ENCODE peak calls at places on chromosome 5, in four cellular contexts. H, O, Q and R are unnamed samples.

GRCh38 chr5:175840050-175840841 is 31.1 kb upstream of the CPLX2 start:
- DNase-seq in H (no peak), O (no peak), Q (peak; percentile 42), R (no peak)

GRCh38 chr5:17918373-17919104 is 284.3 kb downstream of the TAF11L14 start:
- DNase-seq in H (no peak), O (no peak), Q (peak; percentile 29), R (no peak)

GRCh38 chr5:168455201-168455600 is 31.1 kb upstream of the RARS1 start:
- DNase-seq in H (no peak), O (no peak), Q (no peak), R (no peak)

GRCh38 chr5:10286552-10287227 is 21.0 kb downstream of the CMBL start:
- DNase-seq in H (no peak), O (no peak), Q (no peak), R (no peak)

GRCh38 chr5:151155149-151155776 is 2.3 kb downstream of the ANXA6 start:
- DNase-seq in H (no peak), O (no peak), Q (no peak), R (peak; percentile 46)

GRCh38 chr5:147874910-147875367 is 3.6 kb upstream of the SCGB3A2 start:
- DNase-seq in H (no peak), O (no peak), Q (no peak), R (no peak)

GRCh38 chr5:181053760-181054122 is 13.7 kb downstream of the BTNL9 start:
- DNase-seq in H (no peak), O (no peak), Q (no peak), R (no peak)

GRCh38 chr5:104111622-104112021 is 549.0 kb upstream of the NUDT12 start:
- DNase-seq in H (no peak), O (no peak), Q (no peak), R (no peak)

GRCh38 chr5:138874771-138875628 is at the start of gene LRRTM2:
- DNase-seq in H (no peak), O (peak; percentile 43), Q (peak; percentile 69), R (peak; percentile 30)

GRCh38 chr5:146510528-146510927 is 5.5 kb downstream of the GPR151 start:
- DNase-seq in H (no peak), O (no peak), Q (peak; percentile 75), R (no peak)
- H3K36me3 ChIP-seq in H (peaks cover 35% of the 10 kb centered on the region), O (no peaks in the 10 kb centered on the region), Q (peaks cover 6% of the 10 kb centered on the region), R (peaks cover 15% of the 10 kb centered on the region)

DNA sequence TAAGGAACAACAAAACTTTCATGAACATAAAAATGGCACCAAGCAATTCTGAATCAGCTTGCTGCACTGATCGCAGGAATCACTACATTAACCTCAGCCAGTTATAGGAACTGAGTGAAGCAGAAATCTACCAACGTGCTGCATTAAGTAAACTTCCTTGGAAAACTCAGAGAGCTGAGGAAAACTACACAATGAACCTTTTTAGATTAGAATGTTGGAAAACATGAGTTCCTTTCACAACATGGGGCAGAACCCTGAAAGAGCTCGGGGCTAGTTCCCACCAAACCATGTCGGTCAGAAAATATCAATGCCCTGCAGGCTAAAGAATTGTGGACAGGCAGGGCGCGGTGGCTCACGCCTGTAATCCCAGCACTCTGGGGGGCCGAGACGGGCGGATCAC is 19.4 kb downstream of the ALDH7A1 start:
- DNase-seq in H (no peak), O (no peak), Q (no peak), R (no peak)
- H3K36me3 ChIP-seq in H (peaks cover 3% of the 10 kb centered on the region), O (no peaks in the 10 kb centered on the region), Q (peaks cover 6% of the 10 kb centered on the region), R (no peaks in the 10 kb centered on the region)

GRCh38 chr5:148906968-148907367 is 80.6 kb downstream of the ADRB2 start:
- DNase-seq in H (no peak), O (no peak), Q (no peak), R (no peak)

GRCh38 chr5:148902478-148902877 is 76.1 kb downstream of the ADRB2 start:
- DNase-seq in H (no peak), O (no peak), Q (no peak), R (no peak)

GRCh38 chr5:148904440-148904839 is 78.0 kb downstream of the ADRB2 start:
- DNase-seq in H (peak; percentile 78), O (no peak), Q (no peak), R (no peak)

GRCh38 chr5:148905541-148905940 is 79.1 kb downstream of the ADRB2 start:
- DNase-seq in H (no peak), O (no peak), Q (no peak), R (no peak)

DNA sequence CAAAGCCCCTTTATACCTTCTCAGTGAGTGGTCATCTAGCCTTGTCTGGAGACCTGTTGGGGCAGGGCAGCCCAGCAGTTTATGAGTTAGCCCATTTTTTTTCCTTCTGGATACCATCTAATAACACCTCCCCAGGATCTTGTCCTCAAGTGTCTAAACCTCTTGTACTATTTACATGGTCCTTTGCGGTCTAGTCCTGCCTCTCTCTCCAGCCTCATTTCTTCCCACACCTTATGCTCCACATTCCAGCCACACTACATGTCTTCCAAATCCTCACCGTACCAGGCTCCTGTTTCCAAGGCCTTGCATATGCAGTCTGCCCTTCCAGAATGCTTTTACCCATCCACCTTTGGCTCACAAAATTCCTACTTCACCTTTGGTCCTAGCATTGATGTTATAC is 77.2 kb downstream of the ADRB2 start:
- DNase-seq in H (no peak), O (no peak), Q (no peak), R (no peak)
- H3K36me3 ChIP-seq in H (no peaks in the 10 kb centered on the region), O (no peaks in the 10 kb centered on the region), Q (no peaks in the 10 kb centered on the region), R (no peaks in the 10 kb centered on the region)

GRCh38 chr5:142009886-142010285 is 2.9 kb downstream of the GNPDA1 start:
- DNase-seq in H (no peak), O (no peak), Q (no peak), R (no peak)

GRCh38 chr5:142003266-142003800 is 9.5 kb downstream of the GNPDA1 start:
- DNase-seq in H (no peak), O (no peak), Q (peak; percentile 54), R (no peak)

GRCh38 chr5:142006363-142007236 is 6.2 kb downstream of the GNPDA1 start:
- DNase-seq in H (no peak), O (no peak), Q (no peak), R (no peak)

GRCh38 chr5:142008813-142009212 is 4.0 kb downstream of the GNPDA1 start:
- DNase-seq in H (no peak), O (no peak), Q (no peak), R (no peak)

GRCh38 chr5:142007237-142007544 is 5.6 kb downstream of the GNPDA1 start:
- DNase-seq in H (no peak), O (no peak), Q (no peak), R (no peak)
- H3K36me3 ChIP-seq in H (peaks cover 10% of the 10 kb centered on the region), O (no peaks in the 10 kb centered on the region), Q (peaks cover 5% of the 10 kb centered on the region), R (no peaks in the 10 kb centered on the region)